ENCODE peak calls at places on chromosomes 13 and 19, in six cellular contexts. P is anterior cingulate cortex, X is HEK293T, M is SK-N-SH, N is omental fat pad, G is neural crest cell. Z is an unnamed sample.
A peak's percentile ranks its signal among the peaks of the same experiment; 100 is the strongest.

GRCh38 chr13:52348081-52348480 is 57.9 kb downstream of the THSD1 start:
- DNase-seq in P (no peak), X (no peak), M (no peak), N (no peak), G (no peak), Z (peak; percentile 12)

GRCh38 chr13:25095862-25096453 is at the start of gene PABPC3:
- DNase-seq in P (no peak), X (no peak), M (no peak), N (no peak), G (no peak), Z (no peak)

GRCh38 chr19:45939792-45940514 is 25.4 kb upstream of the NANOS2 start:
- DNase-seq in P (no peak), X (no peak), M (no peak), N (no peak), G (no peak), Z (no peak)

GRCh38 chr19:4638330-4638729 is 986 bp upstream of the TNFAIP8L1 start:
- DNase-seq in P (no peak), X (no peak), M (no peak), N (no peak), G (no peak), Z (no peak)

GRCh38 chr19:17553256-17553655 is 2.2 kb upstream of the COLGALT1 start:
- DNase-seq in P (no peak), X (no peak), M (no peak), N (no peak), G (no peak), Z (no peak)

GRCh38 chr13:84430015-84430414 is 547.7 kb upstream of the SLITRK1 start:
- DNase-seq in P (no peak), X (no peak), M (no peak), N (no peak), G (no peak), Z (no peak)

GRCh38 chr13:82364525-82364924 is 1517.7 kb downstream of the SLITRK1 start:
- DNase-seq in P (no peak), X (no peak), M (no peak), N (no peak), G (no peak), Z (no peak)

GRCh38 chr19:57813919-57814504 is 701 bp downstream of the ZNF552 start:
- DNase-seq in P (no peak), X (no peak), M (no peak), N (no peak), G (no peak), Z (no peak)

GRCh38 chr13:60348097-60348496 is 48.9 kb upstream of the TDRD3 start:
- DNase-seq in P (no peak), X (no peak), M (no peak), N (no peak), G (no peak), Z (no peak)

GRCh38 chr13:95083758-95084157 is 217.5 kb downstream of the ABCC4 start:
- DNase-seq in P (no peak), X (no peak), M (no peak), N (no peak), G (no peak), Z (no peak)

GRCh38 chr13:29684441-29684840 is 89.0 kb upstream of the SLC7A1 start:
- DNase-seq in P (no peak), X (no peak), M (no peak), N (no peak), G (no peak), Z (no peak)

GRCh38 chr13:66774046-66774445 is 456.1 kb downstream of the PCDH9 start:
- DNase-seq in P (no peak), X (no peak), M (no peak), N (no peak), G (no peak), Z (no peak)

GRCh38 chr19:51668167-51668566 is 21.5 kb upstream of the SIGLEC14 start:
- DNase-seq in P (no peak), X (no peak), M (no peak), N (no peak), G (no peak), Z (no peak)

GRCh38 chr13:96768524-96768923 is 225.8 kb downstream of the OXGR1 start:
- DNase-seq in P (no peak), X (no peak), M (no peak), N (no peak), G (no peak), Z (no peak)

GRCh38 chr19:14349426-14349825 is 31.8 kb upstream of the ADGRE5 start:
- DNase-seq in P (no peak), X (no peak), M (no peak), N (no peak), G (no peak), Z (no peak)

GRCh38 chr13:45936621-45937020 is 85.1 kb upstream of the SIAH3 start:
- DNase-seq in P (no peak), X (no peak), M (no peak), N (no peak), G (no peak), Z (no peak)

GRCh38 chr19:43525836-43526771 is 897 bp downstream of the ETHE1 start:
- DNase-seq in P (no peak), X (no peak), M (peak; percentile 54), N (no peak), G (no peak), Z (peak; percentile 46)

GRCh38 chr13:113411216-113412023 is 41.9 kb downstream of the ADPRHL1 start:
- DNase-seq in P (no peak), X (no peak), M (no peak), N (no peak), G (no peak), Z (no peak)

GRCh38 chr19:8367327-8368001 is 3.5 kb downstream of the ANGPTL4 start:
- DNase-seq in P (peak; percentile 82), X (peak; percentile 45), M (peak; percentile 95), N (peak; percentile 93), G (peak; percentile 32), Z (peak; percentile 67)

GRCh38 chr13:28548468-28548867 is 53.5 kb upstream of the FLT1 start:
- DNase-seq in P (no peak), X (no peak), M (no peak), N (no peak), G (no peak), Z (no peak)

GRCh38 chr19:39126593-39127187 is 1.1 kb downstream of the PAK4 start:
- DNase-seq in P (no peak), X (peak; percentile 63), M (no peak), N (no peak), G (no peak), Z (no peak)

GRCh38 chr13:99996177-99996705 is 14.7 kb downstream of the ZIC2 start:
- DNase-seq in P (no peak), X (no peak), M (no peak), N (no peak), G (no peak), Z (no peak)

GRCh38 chr19:48393559-48394330 is at the start of gene GRIN2D:
- DNase-seq in P (no peak), X (peak; percentile 46), M (peak; percentile 78), N (no peak), G (peak; percentile 45), Z (peak; percentile 71)

GRCh38 chr19:1406818-1407661 is at the start of gene DAZAP1:
- DNase-seq in P (peak; percentile 94), X (peak; percentile 96), M (peak; percentile 98), N (peak; percentile 95), G (peak; percentile 98), Z (peak; percentile 99)

GRCh38 chr13:107271226-107271625 is 703.3 kb upstream of the ARGLU1 start:
- DNase-seq in P (no peak), X (no peak), M (peak; percentile 36), N (no peak), G (peak; percentile 5), Z (no peak)

GRCh38 chr13:36490055-36490454 is 57.8 kb downstream of the CCNA1 start:
- DNase-seq in P (no peak), X (no peak), M (no peak), N (no peak), G (no peak), Z (no peak)

GRCh38 chr19:50906217-50906616 is 5.0 kb downstream of the KLK4 start:
- DNase-seq in P (no peak), X (peak; percentile 52), M (peak; percentile 57), N (no peak), G (peak; percentile 46), Z (peak; percentile 73)

GRCh38 chr13:32586022-32586900 is at the start of gene PDS5B:
- DNase-seq in P (peak; percentile 81), X (peak; percentile 92), M (peak; percentile 98), N (peak; percentile 76), G (peak; percentile 92), Z (peak; percentile 96)

GRCh38 chr13:49540552-49540951 is 44.8 kb downstream of the PHF11 start:
- DNase-seq in P (no peak), X (no peak), M (no peak), N (peak; percentile 32), G (no peak), Z (no peak)

GRCh38 chr19:389935-390289 is 19.0 kb downstream of the C2CD4C start:
- DNase-seq in P (no peak), X (no peak), M (no peak), N (no peak), G (no peak), Z (no peak)

Z was measured in nephron progenitor cell.